ENCODE peak calls at places on chromosome 13, in ten cellular contexts. N is brain microvascular endothelial cell, S is spleen, E is psoas muscle, V is H1, H is breast epithelium, R is endodermal cell, Z is cardiac muscle cell, X is right lobe of liver, J is thoracic aorta. Y is an unnamed sample.

GRCh38 chr13:62387642-62388041 is 972.0 kb upstream of the PCDH20 start:
- DNase-seq in H (no peak), J (no peak), X (no peak), E (no peak), V (no peak), N (no peak), Z (peak; percentile 2), R (no peak), S (no peak), Y (no peak)

GRCh38 chr13:26978081-26978860 is 193.3 kb downstream of the USP12 start:
- DNase-seq in X (no peak), V (no peak), E (no peak), N (no peak), R (peak; percentile 92), S (no peak), H (no peak), Z (no peak), J (no peak), Y (no peak)

GRCh38 chr13:42377640-42378382 is 105.9 kb downstream of the AKAP11 start:
- DNase-seq in X (no peak), Z (peak; percentile 41), E (no peak), J (no peak), H (no peak), N (peak; percentile 39), S (no peak), R (no peak), V (no peak), Y (no peak)

GRCh38 chr13:96492758-96493157 is 402.9 kb downstream of the HS6ST3 start:
- DNase-seq in R (no peak), X (peak; percentile 20), H (no peak), V (no peak), S (no peak), J (no peak), Z (no peak), N (no peak), E (no peak), Y (no peak)

GRCh38 chr13:47081246-47081645 is 184.4 kb upstream of the HTR2A start:
- DNase-seq in R (no peak), S (no peak), H (no peak), E (no peak), Z (no peak), J (no peak), X (no peak), V (no peak), N (no peak), Y (no peak)

GRCh38 chr13:26342898-26343297 is 89.0 kb downstream of the CDK8 start:
- DNase-seq in E (no peak), X (no peak), Z (no peak), J (no peak), R (no peak), H (no peak), S (no peak), N (no peak), V (no peak), Y (no peak)

GRCh38 chr13:100301418-100301817 is 212.5 kb downstream of the PCCA start:
- DNase-seq in J (no peak), X (no peak), S (no peak), R (no peak), E (no peak), N (no peak), H (no peak), V (no peak), Z (no peak), Y (no peak)

GRCh38 chr13:94254737-94255136 is 224.7 kb downstream of the DCT start:
- DNase-seq in E (no peak), V (no peak), S (no peak), R (no peak), J (no peak), N (no peak), Z (no peak), H (no peak), X (no peak), Y (peak; percentile 12)

GRCh38 chr13:81929988-81930387 is 1589.1 kb upstream of the SPRY2 start:
- DNase-seq in N (no peak), Z (peak; percentile 5), J (no peak), V (no peak), E (no peak), S (no peak), H (no peak), X (no peak), R (peak; percentile 46), Y (no peak)

GRCh38 chr13:80618777-80619176 is 277.9 kb upstream of the SPRY2 start:
- DNase-seq in X (no peak), H (no peak), J (no peak), E (no peak), Z (peak; percentile 9), S (no peak), N (no peak), R (no peak), V (no peak), Y (no peak)

GRCh38 chr13:98496966-98497365 is 79.9 kb downstream of the STK24 start:
- DNase-seq in J (no peak), N (no peak), X (peak; percentile 15), V (no peak), E (no peak), R (no peak), S (peak; percentile 62), Z (no peak), H (no peak), Y (no peak)

GRCh38 chr13:110447058-110447511 is 114.4 kb downstream of the RAB20 start:
- DNase-seq in S (no peak), V (no peak), N (no peak), J (no peak), H (no peak), Z (no peak), E (no peak), R (no peak), X (no peak), Y (no peak)

GRCh38 chr13:103965506-103966243 is 899.5 kb upstream of the SLC10A2 start:
- DNase-seq in S (no peak), J (no peak), Z (no peak), E (no peak), R (no peak), N (no peak), H (no peak), X (no peak), V (no peak), Y (no peak)

GRCh38 chr13:108922108-108922507 is 292.7 kb downstream of the MYO16 start:
- DNase-seq in E (no peak), N (no peak), V (no peak), X (no peak), H (no peak), R (no peak), Z (no peak), J (no peak), S (no peak), Y (no peak)

GRCh38 chr13:94707400-94708021 is 4.8 kb downstream of the SOX21 start:
- DNase-seq in J (no peak), R (peak; percentile 86), E (no peak), N (no peak), X (no peak), V (peak; percentile 79), S (no peak), H (no peak), Z (no peak), Y (no peak)

DNA sequence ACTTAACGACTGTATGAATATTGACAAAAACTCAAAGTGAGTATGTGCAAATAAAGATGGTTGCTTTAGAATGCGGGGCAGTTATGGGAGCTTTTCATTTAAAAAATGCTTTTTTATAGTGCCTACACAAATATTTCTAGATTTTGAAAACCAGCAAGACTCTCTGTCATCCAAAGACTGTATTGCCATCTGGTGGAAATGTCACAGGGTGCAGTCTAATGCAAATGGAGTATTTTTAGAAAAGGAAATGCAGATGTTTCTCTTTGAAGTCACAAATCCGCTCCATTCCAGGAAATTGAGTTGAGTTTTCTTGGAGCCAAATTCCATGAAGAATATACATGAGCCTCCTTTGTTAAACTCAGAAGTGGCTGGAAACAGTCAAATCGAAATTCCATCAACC is 2.3 kb upstream of the C1QTNF9B start:
- DNase-seq in V (no peak), H (no peak), J (no peak), S (no peak), N (peak; percentile 64), Z (peak; percentile 59), X (no peak), E (no peak), R (no peak), Y (no peak)
- TF ChIP-seq CTCF in V (no peak), H (no peak), J (peak; percentile 56), S (peak; percentile 75), N (peak; percentile 68), Z (peak; percentile 61), X (peak; percentile 29), E (peak; percentile 58), R (peak; percentile 72), Y (peak; percentile 57)

GRCh38 chr13:66483712-66484111 is 746.4 kb downstream of the PCDH9 start:
- DNase-seq in E (no peak), V (no peak), H (no peak), S (no peak), Z (no peak), N (no peak), J (no peak), R (peak; percentile 46), X (no peak), Y (no peak)
- H3K36me3 ChIP-seq in E (no peaks in the 10 kb centered on the region), V (no peaks in the 10 kb centered on the region), H (no peaks in the 10 kb centered on the region), S (no peaks in the 10 kb centered on the region), Z (no peaks in the 10 kb centered on the region), N (no peaks in the 10 kb centered on the region), J (no peaks in the 10 kb centered on the region), R (no peaks in the 10 kb centered on the region), X (no peaks in the 10 kb centered on the region), Y (no peaks in the 10 kb centered on the region)

GRCh38 chr13:57627663-57628062 is 3.9 kb upstream of the PCDH17 start:
- DNase-seq in V (no peak), N (no peak), X (no peak), E (no peak), R (no peak), S (no peak), H (no peak), Z (peak; percentile 49), J (no peak), Y (no peak)

GRCh38 chr13:57630661-57631606 is 610 bp upstream of the PCDH17 start:
- DNase-seq in X (no peak), J (no peak), Z (peak; percentile 5), N (peak; percentile 3), S (no peak), R (peak; percentile 57), V (peak; percentile 49), H (no peak), E (no peak), Y (no peak)

GRCh38 chr13:57631607-57632275 is at the start of gene PCDH17:
- DNase-seq in E (peak; percentile 17), J (no peak), V (peak; percentile 76), X (peak; percentile 36), S (peak; percentile 73), Z (peak; percentile 51), R (no peak), H (no peak), N (peak; percentile 25), Y (no peak)

GRCh38 chr13:57629821-57630235 is 1.7 kb upstream of the PCDH17 start:
- DNase-seq in H (no peak), R (peak; percentile 99), X (peak; percentile 86), N (peak; percentile 77), S (peak; percentile 84), J (no peak), E (peak; percentile 75), Z (peak; percentile 84), V (peak; percentile 97), Y (no peak)

GRCh38 chr13:57629391-57629804 is 2.1 kb upstream of the PCDH17 start:
- DNase-seq in R (no peak), H (no peak), S (peak; percentile 72), J (no peak), V (no peak), Z (peak; percentile 11), N (no peak), E (no peak), X (peak; percentile 20), Y (no peak)
- H3K27me3 ChIP-seq in R (peaks cover 67% of the 10 kb centered on the region), H (peaks cover 91% of the 10 kb centered on the region), S (peaks cover 89% of the 10 kb centered on the region), J (peaks cover 6% of the 10 kb centered on the region), V (peaks cover 29% of the 10 kb centered on the region), Z (peaks cover 31% of the 10 kb centered on the region), N (peaks cover 30% of the 10 kb centered on the region), E (peaks cover 27% of the 10 kb centered on the region), X (no peaks in the 10 kb centered on the region), Y (peaks cover 30% of the 10 kb centered on the region)

GRCh38 chr13:24670927-24671326 is 9.3 kb upstream of the ATP12A start:
- DNase-seq in N (peak; percentile 9), V (no peak), H (no peak), S (no peak), X (no peak), E (no peak), Z (peak; percentile 23), R (peak; percentile 87), J (no peak), Y (no peak)
- TF ChIP-seq CTCF in N (peak; percentile 59), V (peak; percentile 55), H (no peak), S (no peak), X (no peak), E (no peak), Z (no peak), R (peak; percentile 71), J (no peak), Y (peak; percentile 27)

Y was measured in BJ.